ENCODE peak calls at places on chromosome X, in five cellular contexts. One of them, this sample, is unnamed. For H3K36me3, the result is how much of the 10 kb centered on the place peaks cover.

GRCh38 chrX:112865464-112866025 is 24.9 kb upstream of the AMOT start:
- DNase-seq in hepatocyte: no peak
- DNase-seq in WERI-Rb-1: no peak
- DNase-seq in cardiac muscle cell: no peak
- DNase-seq in uterus: no peak
- DNase-seq in this sample: no peak

GRCh38 chrX:118534716-118535493 is 39.3 kb downstream of the DOCK11 start:
- DNase-seq in hepatocyte: no peak
- DNase-seq in WERI-Rb-1: no peak
- DNase-seq in cardiac muscle cell: peak
- DNase-seq in uterus: no peak
- DNase-seq in this sample: no peak

GRCh38 chrX:31268359-31268758 is 196.5 kb upstream of the FTHL17 start:
- DNase-seq in hepatocyte: no peak
- DNase-seq in WERI-Rb-1: peak
- DNase-seq in cardiac muscle cell: peak
- DNase-seq in uterus: no peak
- DNase-seq in this sample: no peak

GRCh38 chrX:4550018-4550417 is 836.6 kb upstream of the PRKX start:
- DNase-seq in hepatocyte: peak
- DNase-seq in WERI-Rb-1: no peak
- DNase-seq in cardiac muscle cell: peak
- DNase-seq in uterus: no peak
- DNase-seq in this sample: peak

GRCh38 chrX:136030357-136031225 is 45.4 kb downstream of the SLC9A6 start:
- DNase-seq in hepatocyte: no peak
- DNase-seq in WERI-Rb-1: no peak
- DNase-seq in cardiac muscle cell: peak
- DNase-seq in uterus: peak
- DNase-seq in this sample: no peak

GRCh38 chrX:8520791-8521190 is 56.2 kb downstream of the VCX3B start:
- DNase-seq in hepatocyte: no peak
- DNase-seq in WERI-Rb-1: no peak
- DNase-seq in cardiac muscle cell: no peak
- DNase-seq in uterus: no peak
- DNase-seq in this sample: no peak

GRCh38 chrX:111648802-111649201 is 32.2 kb upstream of the ALG13 start:
- DNase-seq in hepatocyte: no peak
- DNase-seq in WERI-Rb-1: no peak
- DNase-seq in cardiac muscle cell: no peak
- DNase-seq in uterus: no peak
- DNase-seq in this sample: no peak

GRCh38 chrX:34734383-34734782 is 77.3 kb upstream of the TMEM47 start:
- DNase-seq in hepatocyte: no peak
- DNase-seq in WERI-Rb-1: no peak
- DNase-seq in cardiac muscle cell: no peak
- DNase-seq in uterus: no peak
- DNase-seq in this sample: no peak

GRCh38 chrX:49995795-49996455 is 73.5 kb downstream of the CLCN5 start:
- DNase-seq in hepatocyte: no peak
- DNase-seq in WERI-Rb-1: no peak
- DNase-seq in cardiac muscle cell: no peak
- DNase-seq in uterus: no peak
- DNase-seq in this sample: no peak

GRCh38 chrX:84501798-84502628 is at the start of gene HDX:
- DNase-seq in hepatocyte: peak
- DNase-seq in WERI-Rb-1: peak
- DNase-seq in cardiac muscle cell: peak
- DNase-seq in uterus: peak
- DNase-seq in this sample: peak

GRCh38 chrX:136028383-136028984 is 43.2 kb downstream of the SLC9A6 start:
- DNase-seq in hepatocyte: peak
- DNase-seq in WERI-Rb-1: no peak
- DNase-seq in cardiac muscle cell: peak
- DNase-seq in uterus: no peak
- DNase-seq in this sample: peak

GRCh38 chrX:10360121-10360520 is 203.3 kb downstream of the CLCN4 start:
- DNase-seq in hepatocyte: no peak
- DNase-seq in WERI-Rb-1: no peak
- DNase-seq in cardiac muscle cell: no peak
- DNase-seq in uterus: no peak
- DNase-seq in this sample: no peak

GRCh38 chrX:79524642-79525041 is 157.5 kb upstream of the ITM2A start:
- DNase-seq in hepatocyte: no peak
- DNase-seq in WERI-Rb-1: no peak
- DNase-seq in cardiac muscle cell: no peak
- DNase-seq in uterus: no peak
- DNase-seq in this sample: peak

DNA sequence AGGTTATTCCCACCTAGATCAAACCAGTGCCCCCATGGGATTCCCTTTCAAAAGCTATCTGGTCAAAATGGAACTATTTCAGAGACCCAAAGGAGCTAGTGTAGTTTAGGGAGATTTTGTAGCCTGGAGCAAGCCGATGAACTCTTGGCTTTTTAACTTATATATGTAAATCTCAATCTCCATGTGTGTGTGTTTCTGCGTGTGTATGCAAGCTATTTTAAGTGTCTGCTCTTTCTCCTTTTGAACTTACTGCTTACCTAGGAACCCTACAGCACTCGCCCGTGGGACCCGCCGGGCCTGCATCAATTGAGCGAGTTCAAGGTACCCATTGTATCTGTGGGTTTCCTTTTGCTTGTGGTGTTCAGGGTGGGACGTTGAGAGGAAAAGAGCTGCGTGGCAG is 10.4 kb downstream of the CSTF2 start:
- DNase-seq in hepatocyte: no peak
- DNase-seq in WERI-Rb-1: no peak
- DNase-seq in cardiac muscle cell: no peak
- DNase-seq in uterus: no peak
- DNase-seq in this sample: no peak
- H3K36me3 ChIP-seq in hepatocyte: under half
- H3K36me3 ChIP-seq in WERI-Rb-1: under half
- H3K36me3 ChIP-seq in cardiac muscle cell: under half
- H3K36me3 ChIP-seq in uterus: under half
- H3K36me3 ChIP-seq in this sample: under half

DNA sequence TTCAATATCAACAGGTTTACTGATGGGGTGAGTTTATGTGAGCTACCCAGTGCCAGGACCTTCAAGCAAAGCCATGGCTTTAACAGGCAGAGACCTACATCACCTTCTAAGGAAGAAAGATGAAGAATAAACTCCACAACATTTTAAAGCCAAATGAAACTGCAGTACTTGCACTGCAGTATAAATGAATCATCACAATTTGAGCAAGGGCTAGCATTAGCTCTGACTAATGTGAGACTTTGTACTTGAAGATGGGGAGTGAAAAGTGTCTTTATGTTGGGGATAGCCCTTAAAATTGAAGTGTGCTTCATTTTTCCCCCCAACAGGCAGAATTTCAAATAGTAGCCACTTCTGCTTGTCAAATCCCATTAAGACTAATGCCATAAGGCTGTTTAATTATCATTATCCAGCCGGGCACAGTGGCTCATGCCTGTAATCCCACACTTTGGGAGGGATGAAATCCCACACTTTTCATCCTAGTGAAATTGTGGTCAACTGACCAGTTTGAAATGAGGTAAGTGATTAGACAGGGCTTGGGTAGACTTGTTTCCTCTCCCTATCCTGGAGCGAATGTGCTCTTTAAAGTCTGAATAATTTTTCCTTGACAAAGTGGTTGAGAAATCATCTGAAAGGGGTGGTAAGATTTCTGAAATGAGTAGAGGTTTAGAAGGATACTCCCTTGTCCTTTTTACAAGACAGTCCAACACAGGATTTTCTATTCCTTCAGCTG is 27.2 kb upstream of the GPR34 start:
- DNase-seq in hepatocyte: no peak
- DNase-seq in WERI-Rb-1: peak
- DNase-seq in cardiac muscle cell: no peak
- DNase-seq in uterus: no peak
- DNase-seq in this sample: no peak
- H3K36me3 ChIP-seq in hepatocyte: under half
- H3K36me3 ChIP-seq in WERI-Rb-1: under half
- H3K36me3 ChIP-seq in cardiac muscle cell: under half
- H3K36me3 ChIP-seq in uterus: under half
- H3K36me3 ChIP-seq in this sample: under half

GRCh38 chrX:110180928-110181310 is 137.0 kb downstream of the AMMECR1 start:
- DNase-seq in hepatocyte: no peak
- DNase-seq in WERI-Rb-1: no peak
- DNase-seq in cardiac muscle cell: no peak
- DNase-seq in uterus: no peak
- DNase-seq in this sample: no peak
- H3K36me3 ChIP-seq in hepatocyte: under half
- H3K36me3 ChIP-seq in WERI-Rb-1: under half
- H3K36me3 ChIP-seq in cardiac muscle cell: under half
- H3K36me3 ChIP-seq in uterus: under half
- H3K36me3 ChIP-seq in this sample: under half

GRCh38 chrX:149497054-149497453 is 8.1 kb downstream of the IDS start:
- DNase-seq in hepatocyte: no peak
- DNase-seq in WERI-Rb-1: no peak
- DNase-seq in cardiac muscle cell: no peak
- DNase-seq in uterus: no peak
- DNase-seq in this sample: no peak
- H3K36me3 ChIP-seq in hepatocyte: under half
- H3K36me3 ChIP-seq in WERI-Rb-1: under half
- H3K36me3 ChIP-seq in cardiac muscle cell: under half
- H3K36me3 ChIP-seq in uterus: under half
- H3K36me3 ChIP-seq in this sample: under half

GRCh38 chrX:119942831-119943184 is 743 bp downstream of the NKAP start:
- DNase-seq in hepatocyte: peak
- DNase-seq in WERI-Rb-1: no peak
- DNase-seq in cardiac muscle cell: no peak
- DNase-seq in uterus: no peak
- DNase-seq in this sample: peak
- H3K36me3 ChIP-seq in hepatocyte: under half
- H3K36me3 ChIP-seq in WERI-Rb-1: under half
- H3K36me3 ChIP-seq in cardiac muscle cell: under half
- H3K36me3 ChIP-seq in uterus: under half
- H3K36me3 ChIP-seq in this sample: under half

GRCh38 chrX:71128915-71129765 is 10.7 kb downstream of the MED12 start:
- DNase-seq in hepatocyte: peak
- DNase-seq in WERI-Rb-1: peak
- DNase-seq in cardiac muscle cell: peak
- DNase-seq in uterus: peak
- DNase-seq in this sample: peak
- H3K36me3 ChIP-seq in hepatocyte: under half
- H3K36me3 ChIP-seq in WERI-Rb-1: half or more
- H3K36me3 ChIP-seq in cardiac muscle cell: under half
- H3K36me3 ChIP-seq in uterus: under half
- H3K36me3 ChIP-seq in this sample: under half

GRCh38 chrX:18722500-18723071 is 15.1 kb downstream of the PPEF1 start:
- DNase-seq in hepatocyte: no peak
- DNase-seq in WERI-Rb-1: no peak
- DNase-seq in cardiac muscle cell: no peak
- DNase-seq in uterus: no peak
- DNase-seq in this sample: no peak
- H3K36me3 ChIP-seq in hepatocyte: under half
- H3K36me3 ChIP-seq in WERI-Rb-1: under half
- H3K36me3 ChIP-seq in cardiac muscle cell: under half
- H3K36me3 ChIP-seq in uterus: under half
- H3K36me3 ChIP-seq in this sample: under half

DNA sequence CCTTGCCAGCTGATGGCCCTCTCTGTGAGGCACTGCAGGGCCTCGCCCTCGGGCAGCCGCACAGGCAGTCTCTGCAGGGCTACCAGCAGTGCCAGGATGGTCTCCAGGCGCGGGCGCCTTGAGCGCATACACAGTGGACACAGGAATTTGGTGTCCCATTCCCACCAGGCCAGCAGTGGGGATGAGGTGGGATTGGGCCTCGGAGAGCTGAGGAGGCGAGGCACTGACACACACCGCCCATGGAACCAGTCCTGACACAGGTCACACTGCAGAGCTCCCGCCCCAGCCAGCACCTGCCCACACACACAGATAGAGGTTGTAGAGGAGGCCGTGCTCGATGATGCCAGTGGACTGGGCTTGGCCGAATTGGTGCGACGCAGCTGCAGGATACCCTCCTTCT is 30.7 kb downstream of the KDM5C start:
- DNase-seq in hepatocyte: no peak
- DNase-seq in WERI-Rb-1: no peak
- DNase-seq in cardiac muscle cell: no peak
- DNase-seq in uterus: no peak
- DNase-seq in this sample: no peak
- H3K36me3 ChIP-seq in hepatocyte: under half
- H3K36me3 ChIP-seq in WERI-Rb-1: half or more
- H3K36me3 ChIP-seq in cardiac muscle cell: half or more
- H3K36me3 ChIP-seq in uterus: under half
- H3K36me3 ChIP-seq in this sample: under half

GRCh38 chrX:48927736-48928382 is 9.0 kb upstream of the PIM2 start:
- DNase-seq in hepatocyte: no peak
- DNase-seq in WERI-Rb-1: peak
- DNase-seq in cardiac muscle cell: no peak
- DNase-seq in uterus: no peak
- DNase-seq in this sample: no peak

GRCh38 chrX:48923771-48924170 is 4.9 kb upstream of the PIM2 start:
- DNase-seq in hepatocyte: no peak
- DNase-seq in WERI-Rb-1: no peak
- DNase-seq in cardiac muscle cell: no peak
- DNase-seq in uterus: no peak
- DNase-seq in this sample: no peak

GRCh38 chrX:48924270-48924669 is 5.4 kb upstream of the PIM2 start:
- DNase-seq in hepatocyte: no peak
- DNase-seq in WERI-Rb-1: no peak
- DNase-seq in cardiac muscle cell: no peak
- DNase-seq in uterus: no peak
- DNase-seq in this sample: no peak

DNA sequence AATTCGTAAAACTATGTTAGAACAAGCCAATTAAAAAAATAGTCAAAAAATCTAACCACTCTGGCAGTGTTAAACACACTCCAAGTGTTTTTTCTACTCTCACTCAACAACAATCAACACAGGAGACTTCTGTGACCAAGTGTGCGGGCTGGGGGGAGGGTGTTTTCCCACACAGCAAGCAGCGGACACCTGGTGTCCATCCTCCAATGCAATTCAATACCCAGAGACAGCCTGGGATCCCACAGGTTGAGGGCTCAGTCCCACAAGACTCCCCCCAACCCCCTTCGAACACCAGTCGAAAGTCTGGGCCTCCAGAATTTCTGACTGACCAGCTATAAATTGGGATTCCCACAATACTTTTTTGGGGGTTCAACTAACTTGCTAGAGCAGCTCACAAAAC is 8.3 kb upstream of the PIM2 start:
- DNase-seq in hepatocyte: no peak
- DNase-seq in WERI-Rb-1: peak
- DNase-seq in cardiac muscle cell: no peak
- DNase-seq in uterus: no peak
- DNase-seq in this sample: no peak
- H3K36me3 ChIP-seq in hepatocyte: under half
- H3K36me3 ChIP-seq in WERI-Rb-1: under half
- H3K36me3 ChIP-seq in cardiac muscle cell: under half
- H3K36me3 ChIP-seq in uterus: under half
- H3K36me3 ChIP-seq in this sample: under half

This sample was measured in Karpas-422.